ENCODE peak calls at places on chromosomes 2 and 18, in eight cellular contexts. U, Q, Y, L, G, B, Z and R are unnamed samples.
A peak's percentile ranks its signal among the peaks of the same experiment; 100 is the strongest.

GRCh38 chr18:21273568-21273967 is 31.5 kb downstream of the GREB1L start:
- DNase-seq in G (no peak), Z (no peak), B (no peak), Y (no peak), Q (no peak), U (no peak), L (no peak), R (no peak)

GRCh38 chr2:130807659-130808385 is 28.9 kb upstream of the ARHGEF4 start:
- DNase-seq in G (no peak), Y (no peak), U (no peak), Z (no peak), Q (no peak), L (no peak), B (no peak), R (no peak)

GRCh38 chr2:3778841-3779505 is 75.6 kb downstream of the DCDC2C start:
- DNase-seq in B (no peak), Q (no peak), L (no peak), U (no peak), G (no peak), Z (no peak), Y (no peak), R (no peak)

GRCh38 chr2:175203621-175204496 is 22.3 kb upstream of the ATP5MC3 start:
- DNase-seq in B (peak; percentile 54), G (no peak), Y (peak; percentile 36), L (peak; percentile 57), Q (peak; percentile 50), Z (no peak), U (peak; percentile 56), R (no peak)

GRCh38 chr18:77207540-77207939 is 42.1 kb upstream of the GALR1 start:
- DNase-seq in Z (no peak), Q (peak; percentile 42), G (no peak), U (peak; percentile 64), B (peak; percentile 51), Y (no peak), L (peak; percentile 51), R (no peak)

GRCh38 chr2:94996401-94997100 is 29.0 kb upstream of the MAL start:
- DNase-seq in Q (no peak), U (no peak), Y (no peak), Z (no peak), B (no peak), G (no peak), L (no peak), R (peak; percentile 30)

GRCh38 chr2:236993799-236994198 is 91.9 kb upstream of the COPS8 start:
- DNase-seq in U (no peak), G (no peak), Z (no peak), Y (no peak), Q (no peak), B (no peak), L (no peak), R (no peak)

GRCh38 chr2:207792244-207792785 is 22.6 kb upstream of the FZD5 start:
- DNase-seq in Q (peak; percentile 84), L (peak; percentile 69), Z (no peak), Y (peak; percentile 85), B (peak; percentile 75), G (no peak), U (peak; percentile 37), R (no peak)

GRCh38 chr2:23756593-23757292 is 170.2 kb downstream of the ATAD2B start:
- DNase-seq in Z (no peak), Y (no peak), L (no peak), B (no peak), U (no peak), G (no peak), Q (no peak), R (no peak)

GRCh38 chr2:137865954-137866540 is 98.2 kb upstream of the HNMT start:
- DNase-seq in U (peak; percentile 36), G (no peak), Q (peak; percentile 77), L (peak; percentile 53), Z (no peak), Y (peak; percentile 55), B (peak; percentile 53), R (peak; percentile 62)

GRCh38 chr2:214322662-214323061 is 88.2 kb upstream of the VWC2L start:
- DNase-seq in U (no peak), L (no peak), Q (no peak), Z (no peak), G (no peak), B (no peak), Y (no peak), R (no peak)

GRCh38 chr18:48600046-48600745 is 61.4 kb downstream of the CTIF start:
- DNase-seq in Z (no peak), B (no peak), Q (no peak), G (no peak), U (no peak), Y (no peak), L (no peak), R (no peak)
- TF ChIP-seq POLR2AphosphoS5 in Z (no peak), B (no peak), Q (no peak), G (no peak), U (no peak), Y (no peak), L (no peak), R (no peak)

DNA sequence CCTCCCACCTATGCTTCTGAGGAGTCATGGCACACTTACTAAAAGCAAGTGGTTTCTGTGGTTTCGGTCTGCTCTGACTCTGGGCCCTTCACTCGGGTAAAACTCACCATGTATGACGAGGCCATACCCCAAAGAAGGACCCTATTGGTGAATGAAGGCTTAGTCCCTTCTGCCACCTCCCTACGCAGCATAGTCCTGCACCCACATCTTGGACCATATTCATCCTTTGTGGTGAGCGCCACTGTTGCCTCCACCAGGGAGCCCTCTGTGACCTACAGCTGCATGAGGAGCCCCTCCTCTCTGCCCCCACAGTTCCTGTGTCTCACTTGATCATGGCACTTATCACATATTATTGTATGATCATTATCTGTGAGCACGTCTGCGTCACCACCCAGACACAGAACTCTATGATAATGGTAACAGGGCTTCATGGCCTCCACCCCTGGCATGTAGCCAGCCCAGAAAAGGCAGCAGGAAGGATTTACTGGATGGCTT is 113.3 kb downstream of the TFCP2L1 start:
- DNase-seq in Z (no peak), Y (no peak), U (peak; percentile 68), Q (no peak), G (no peak), B (no peak), L (no peak), R (no peak)
- H3K9ac ChIP-seq in Z (no peak overlapping the region), Y (no peak overlapping the region), U (no peak overlapping the region), Q (no peak overlapping the region), G (no peak overlapping the region), B (no peak overlapping the region), L (no peak overlapping the region), R (no peak overlapping the region)

GRCh38 chr2:238262496-238263122 is 22.8 kb upstream of the HES6 start:
- DNase-seq in Y (no peak), B (no peak), U (no peak), G (no peak), L (no peak), Z (no peak), Q (no peak), R (no peak)

GRCh38 chr2:238265605-238266004 is 22.8 kb downstream of the PER2 start:
- DNase-seq in B (no peak), Y (no peak), G (no peak), U (no peak), Z (no peak), Q (no peak), L (no peak), R (no peak)

GRCh38 chr2:238263204-238264071 is 23.6 kb upstream of the HES6 start:
- DNase-seq in Q (peak; percentile 98), B (peak; percentile 93), Z (peak; percentile 15), G (peak; percentile 84), U (peak; percentile 89), Y (peak; percentile 61), L (peak; percentile 73), R (peak; percentile 77)

GRCh38 chr2:238261718-238262375 is 22.0 kb upstream of the HES6 start:
- DNase-seq in G (no peak), Q (no peak), Z (no peak), Y (no peak), L (no peak), B (no peak), U (no peak), R (no peak)

DNA sequence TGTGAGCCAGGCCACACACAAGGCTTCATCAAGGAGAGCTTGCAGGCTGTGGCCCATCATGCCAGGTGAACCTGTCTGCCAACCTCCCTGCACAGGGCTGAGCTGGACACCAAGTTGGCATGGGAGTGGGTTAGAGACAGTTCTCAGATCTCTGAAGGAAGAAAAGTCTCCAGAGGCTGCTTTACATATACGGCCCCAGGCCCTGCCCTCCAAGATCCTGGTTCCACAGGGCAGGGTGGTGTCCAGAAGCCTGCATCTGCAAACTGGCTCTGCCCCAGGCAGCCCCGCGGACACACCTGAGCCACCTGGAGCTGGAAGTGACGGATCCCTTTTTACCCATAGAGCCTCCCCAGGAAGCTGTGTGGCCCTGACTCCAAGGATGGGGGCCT is 24.2 kb upstream of the HES6 start:
- DNase-seq in Z (no peak), B (no peak), L (no peak), Q (no peak), G (no peak), Y (no peak), U (no peak), R (no peak)
- H3K36me3 ChIP-seq in Z (peaks cover 7% of the 10 kb centered on the region), B (no peaks in the 10 kb centered on the region), L (peaks cover 6% of the 10 kb centered on the region), Q (peaks cover 74% of the 10 kb centered on the region), G (no peaks in the 10 kb centered on the region), Y (peaks cover 35% of the 10 kb centered on the region), U (peaks cover 8% of the 10 kb centered on the region), R (no peaks in the 10 kb centered on the region)

GRCh38 chr2:56040189-56040588 is 116.6 kb upstream of the EFEMP1 start:
- DNase-seq in L (no peak), Q (no peak), B (no peak), U (no peak), Y (no peak), Z (no peak), G (no peak), R (no peak)
- TF ChIP-seq POLR2AphosphoS5 in L (no peak), Q (no peak), B (no peak), U (no peak), Y (no peak), Z (no peak), G (no peak), R (no peak)

GRCh38 chr2:152336854-152337510 is 2.0 kb downstream of the FMNL2 start:
- DNase-seq in L (no peak), B (no peak), G (no peak), U (peak; percentile 50), Y (no peak), Q (no peak), Z (no peak), R (no peak)

GRCh38 chr2:152335851-152336102 is 803 bp downstream of the FMNL2 start:
- DNase-seq in B (no peak), G (no peak), Z (no peak), L (no peak), U (peak; percentile 77), Y (no peak), Q (no peak), R (no peak)

GRCh38 chr2:152337511-152337903 is 2.5 kb downstream of the FMNL2 start:
- DNase-seq in Z (no peak), Q (no peak), G (no peak), L (no peak), Y (no peak), U (no peak), B (no peak), R (no peak)

GRCh38 chr2:152335016-152335850 is at the start of gene FMNL2:
- DNase-seq in Q (peak; percentile 88), Z (peak; percentile 24), G (peak; percentile 57), B (peak; percentile 89), Y (peak; percentile 81), U (peak; percentile 95), L (peak; percentile 59), R (no peak)

GRCh38 chr2:152336103-152336853 is 1.3 kb downstream of the FMNL2 start:
- DNase-seq in U (peak; percentile 74), G (no peak), B (peak; percentile 54), L (no peak), Z (no peak), Y (no peak), Q (peak; percentile 41), R (no peak)
- H3K9ac ChIP-seq in U (peak overlapping the region; percentile 68), G (peak overlapping the region; percentile 73), B (peak overlapping the region; percentile 78), L (peak overlapping the region; percentile 82), Z (peak overlapping the region; percentile 62), Y (no peak overlapping the region), Q (peak overlapping the region; percentile 87), R (peak overlapping the region; percentile 72)